ENCODE peak calls at places on chromosomes 1 and 21, in four cellular contexts. R, A, V and S are unnamed samples.

GRCh38 chr21:24868117-24868516 is 739.2 kb downstream of the MRPL39 start:
- DNase-seq in V (no peak), A (no peak), R (no peak), S (no peak)

GRCh38 chr1:227893696-227894305 is 53.9 kb downstream of the WNT9A start:
- DNase-seq in V (no peak), A (no peak), R (no peak), S (no peak)

GRCh38 chr1:35560256-35561225 is 2.9 kb downstream of the NCDN start:
- DNase-seq in A (no peak), R (no peak), V (no peak), S (no peak)

GRCh38 chr1:209655832-209656231 is 3.6 kb upstream of the LAMB3 start:
- DNase-seq in V (no peak), R (no peak), A (no peak), S (no peak)

GRCh38 chr1:241701483-241702290 is 49.6 kb downstream of the WDR64 start:
- DNase-seq in A (no peak), R (no peak), V (no peak), S (no peak)

GRCh38 chr1:100292711-100293110 is 26.7 kb downstream of the RTCA start:
- DNase-seq in R (no peak), A (no peak), V (no peak), S (no peak)

GRCh38 chr1:51044834-51045233 is 57.2 kb upstream of the C1orf185 start:
- DNase-seq in V (no peak), R (no peak), A (no peak), S (no peak)

GRCh38 chr1:65429078-65429477 is 8.6 kb downstream of the LEPR start:
- DNase-seq in A (no peak), V (no peak), R (no peak), S (no peak)

GRCh38 chr1:28526886-28527285 is 21.0 kb downstream of the RCC1 start:
- DNase-seq in A (no peak), R (no peak), V (no peak), S (no peak)